ENCODE peak calls at places on chromosome 15, in four cellular contexts. One of them, this sample, is unnamed.
A peak's percentile ranks its signal among the peaks of the same experiment; 100 is the strongest.

GRCh38 chr15:96595951-96596350 is 265.5 kb downstream of the NR2F2 start:
- DNase-seq in MCF 10A: no peak
- DNase-seq in LHCN-M2: no peak
- DNase-seq in T-helper 2 cell: no peak
- DNase-seq in this sample: no peak

GRCh38 chr15:75182187-75183131 is 19.2 kb upstream of the C15orf39 start:
- DNase-seq in MCF 10A: no peak
- DNase-seq in LHCN-M2: no peak
- DNase-seq in T-helper 2 cell: no peak
- DNase-seq in this sample: peak; percentile 75

GRCh38 chr15:53869044-53869805 is 109.0 kb upstream of the UNC13C start:
- DNase-seq in MCF 10A: peak; percentile 38
- DNase-seq in LHCN-M2: no peak
- DNase-seq in T-helper 2 cell: no peak
- DNase-seq in this sample: peak; percentile 0

GRCh38 chr15:49731187-49731828 is 110.5 kb downstream of the DTWD1 start:
- DNase-seq in MCF 10A: no peak
- DNase-seq in LHCN-M2: no peak
- DNase-seq in T-helper 2 cell: no peak
- DNase-seq in this sample: no peak

GRCh38 chr15:77104155-77104554 is 33.2 kb upstream of the TSPAN3 start:
- DNase-seq in MCF 10A: no peak
- DNase-seq in LHCN-M2: no peak
- DNase-seq in T-helper 2 cell: no peak
- DNase-seq in this sample: no peak

GRCh38 chr15:83815506-83815905 is 161.6 kb downstream of the ADAMTSL3 start:
- DNase-seq in MCF 10A: no peak
- DNase-seq in LHCN-M2: no peak
- DNase-seq in T-helper 2 cell: no peak
- DNase-seq in this sample: no peak

GRCh38 chr15:67820992-67821783 is 4.1 kb upstream of the SKOR1 start:
- DNase-seq in MCF 10A: peak; percentile 25
- DNase-seq in LHCN-M2: peak; percentile 38
- DNase-seq in T-helper 2 cell: no peak
- DNase-seq in this sample: peak; percentile 95

GRCh38 chr15:50840520-50840919 is 68.0 kb upstream of the AP4E1 start:
- DNase-seq in MCF 10A: no peak
- DNase-seq in LHCN-M2: no peak
- DNase-seq in T-helper 2 cell: no peak
- DNase-seq in this sample: peak; percentile 52

GRCh38 chr15:37536967-37537624 is 397.3 kb upstream of the TMCO5A start:
- DNase-seq in MCF 10A: no peak
- DNase-seq in LHCN-M2: no peak
- DNase-seq in T-helper 2 cell: no peak
- DNase-seq in this sample: no peak

GRCh38 chr15:51499379-51499976 is 123.1 kb downstream of the DMXL2 start:
- DNase-seq in MCF 10A: peak; percentile 54
- DNase-seq in LHCN-M2: peak; percentile 32
- DNase-seq in T-helper 2 cell: no peak
- DNase-seq in this sample: peak; percentile 54

GRCh38 chr15:86178845-86179244 is 99.2 kb downstream of the AGBL1 start:
- DNase-seq in MCF 10A: no peak
- DNase-seq in LHCN-M2: no peak
- DNase-seq in T-helper 2 cell: no peak
- DNase-seq in this sample: no peak

GRCh38 chr15:74128785-74129350 is 1.5 kb upstream of the ISLR2 start:
- DNase-seq in MCF 10A: no peak
- DNase-seq in LHCN-M2: no peak
- DNase-seq in T-helper 2 cell: no peak
- DNase-seq in this sample: peak; percentile 74

GRCh38 chr15:65366122-65366892 is 11.5 kb downstream of the IGDCC3 start:
- DNase-seq in MCF 10A: no peak
- DNase-seq in LHCN-M2: no peak
- DNase-seq in T-helper 2 cell: no peak
- DNase-seq in this sample: peak; percentile 60

GRCh38 chr15:40058476-40059140 is 19.6 kb upstream of the SRP14 start:
- DNase-seq in MCF 10A: no peak
- DNase-seq in LHCN-M2: peak; percentile 81
- DNase-seq in T-helper 2 cell: no peak
- DNase-seq in this sample: no peak

GRCh38 chr15:70089692-70089971 is 8.1 kb downstream of the TLE3 start:
- DNase-seq in MCF 10A: no peak
- DNase-seq in LHCN-M2: no peak
- DNase-seq in T-helper 2 cell: no peak
- DNase-seq in this sample: no peak

GRCh38 chr15:69793436-69793782 is 304.3 kb downstream of the TLE3 start:
- DNase-seq in MCF 10A: no peak
- DNase-seq in LHCN-M2: no peak
- DNase-seq in T-helper 2 cell: no peak
- DNase-seq in this sample: no peak

GRCh38 chr15:86493884-86494283 is 414.2 kb downstream of the AGBL1 start:
- DNase-seq in MCF 10A: peak; percentile 13
- DNase-seq in LHCN-M2: no peak
- DNase-seq in T-helper 2 cell: no peak
- DNase-seq in this sample: no peak

GRCh38 chr15:57521503-57521902 is 70.2 kb upstream of the MYZAP start:
- DNase-seq in MCF 10A: no peak
- DNase-seq in LHCN-M2: no peak
- DNase-seq in T-helper 2 cell: no peak
- DNase-seq in this sample: no peak

GRCh38 chr15:50435772-50436171 is 11.6 kb downstream of the USP8 start:
- DNase-seq in MCF 10A: no peak
- DNase-seq in LHCN-M2: no peak
- DNase-seq in T-helper 2 cell: no peak
- DNase-seq in this sample: no peak

GRCh38 chr15:84081391-84082168 is 154.0 kb upstream of the GOLGA6L4 start:
- DNase-seq in MCF 10A: no peak
- DNase-seq in LHCN-M2: no peak
- DNase-seq in T-helper 2 cell: no peak
- DNase-seq in this sample: no peak

GRCh38 chr15:33026614-33027013 is 167.9 kb downstream of the FMN1 start:
- DNase-seq in MCF 10A: no peak
- DNase-seq in LHCN-M2: peak; percentile 33
- DNase-seq in T-helper 2 cell: no peak
- DNase-seq in this sample: no peak

GRCh38 chr15:69523010-69524001 is 70.7 kb downstream of the RPLP1 start:
- DNase-seq in MCF 10A: peak; percentile 76
- DNase-seq in LHCN-M2: peak; percentile 68
- DNase-seq in T-helper 2 cell: no peak
- DNase-seq in this sample: peak; percentile 87

GRCh38 chr15:72237286-72238224 is 6.6 kb upstream of the PKM start:
- DNase-seq in MCF 10A: peak; percentile 99
- DNase-seq in LHCN-M2: peak; percentile 98
- DNase-seq in T-helper 2 cell: no peak
- DNase-seq in this sample: peak; percentile 52

GRCh38 chr15:59567369-59567768 is 44.2 kb upstream of the GCNT3 start:
- DNase-seq in MCF 10A: peak; percentile 66
- DNase-seq in LHCN-M2: no peak
- DNase-seq in T-helper 2 cell: no peak
- DNase-seq in this sample: no peak

GRCh38 chr15:63233667-63234419 is 43.6 kb upstream of the APH1B start:
- DNase-seq in MCF 10A: peak; percentile 34
- DNase-seq in LHCN-M2: peak; percentile 73
- DNase-seq in T-helper 2 cell: no peak
- DNase-seq in this sample: no peak

GRCh38 chr15:86595741-86596140 is 516.1 kb downstream of the AGBL1 start:
- DNase-seq in MCF 10A: peak; percentile 5
- DNase-seq in LHCN-M2: peak; percentile 51
- DNase-seq in T-helper 2 cell: no peak
- DNase-seq in this sample: no peak

GRCh38 chr15:66472176-66472999 is 25.2 kb downstream of the SNAPC5 start:
- DNase-seq in MCF 10A: no peak
- DNase-seq in LHCN-M2: peak; percentile 14
- DNase-seq in T-helper 2 cell: peak; percentile 68
- DNase-seq in this sample: no peak

GRCh38 chr15:68372291-68372811 is 59.6 kb downstream of the ITGA11 start:
- DNase-seq in MCF 10A: peak; percentile 55
- DNase-seq in LHCN-M2: peak; percentile 68
- DNase-seq in T-helper 2 cell: no peak
- DNase-seq in this sample: peak; percentile 89

GRCh38 chr15:36390491-36390890 is 188.9 kb upstream of the CDIN1 start:
- DNase-seq in MCF 10A: no peak
- DNase-seq in LHCN-M2: no peak
- DNase-seq in T-helper 2 cell: no peak
- DNase-seq in this sample: no peak

GRCh38 chr15:25088261-25088790 is 133.5 kb downstream of the SNRPN start:
- DNase-seq in MCF 10A: no peak
- DNase-seq in LHCN-M2: no peak
- DNase-seq in T-helper 2 cell: no peak
- DNase-seq in this sample: no peak